ENCODE peak calls at places on chromosomes 4 and X, in six cellular contexts. W is CD8-positive, alpha-beta T cell; P is astrocyte; S is fibroblast of lung; D is tibial nerve; A is upper lobe of right lung. J is an unnamed sample.

GRCh38 chr4:103996059-103996458 is 276.3 kb upstream of the TACR3 start:
- DNase-seq in W (no peak), P (peak), S (peak), D (no peak), A (no peak), J (no peak)

GRCh38 chr4:60122820-60123219 is 1077.3 kb upstream of the ADGRL3 start:
- DNase-seq in W (no peak), P (no peak), S (peak), D (no peak), A (no peak), J (no peak)

GRCh38 chrX:100984818-100985217 is 15.3 kb downstream of the ARL13A start:
- DNase-seq in W (no peak), P (no peak), S (no peak), D (no peak), A (no peak), J (no peak)

GRCh38 chr4:118749347-118749988 is 64.3 kb downstream of the METTL14 start:
- DNase-seq in W (no peak), P (no peak), S (no peak), D (no peak), A (no peak), J (no peak)

GRCh38 chr4:114601304-114602052 is 2.9 kb downstream of the UGT8 start:
- DNase-seq in W (no peak), P (no peak), S (no peak), D (no peak), A (no peak), J (no peak)

GRCh38 chr4:26741491-26741871 is 119.2 kb upstream of the STIM2 start:
- DNase-seq in W (no peak), P (peak), S (peak), D (no peak), A (no peak), J (no peak)

GRCh38 chrX:37603938-37604409 is 32.5 kb downstream of the LANCL3 start:
- DNase-seq in W (no peak), P (no peak), S (peak), D (no peak), A (peak), J (no peak)

GRCh38 chr4:174828845-174829701 is at the start of gene GLRA3:
- DNase-seq in W (no peak), P (peak), S (peak), D (peak), A (peak), J (peak)

GRCh38 chr4:56570041-56570440 is 64.5 kb downstream of the ARL9 start:
- DNase-seq in W (no peak), P (peak), S (peak), D (no peak), A (no peak), J (no peak)

GRCh38 chr4:2785613-2786012 is 7.3 kb upstream of the SH3BP2 start:
- DNase-seq in W (no peak), P (no peak), S (no peak), D (no peak), A (no peak), J (peak)

GRCh38 chr4:137597751-137598493 is 65.6 kb upstream of the PCDH18 start:
- DNase-seq in W (no peak), P (peak), S (peak), D (no peak), A (no peak), J (no peak)

GRCh38 chr4:24888475-24888874 is 24.4 kb downstream of the CCDC149 start:
- DNase-seq in W (no peak), P (no peak), S (no peak), D (no peak), A (no peak), J (no peak)
- H3K4me3 ChIP-seq in W (no peak), P (no peak), S (no peak), D (no peak), A (no peak), J (no peak)

GRCh38 chrX:133921764-133922389 is 63.5 kb downstream of the GPC3 start:
- DNase-seq in W (no peak), P (no peak), S (no peak), D (peak), A (peak), J (no peak)

GRCh38 chrX:133923113-133923512 is 62.3 kb downstream of the GPC3 start:
- DNase-seq in W (no peak), P (no peak), S (no peak), D (no peak), A (no peak), J (no peak)

GRCh38 chrX:133923548-133923947 is 61.8 kb downstream of the GPC3 start:
- DNase-seq in W (no peak), P (no peak), S (no peak), D (no peak), A (no peak), J (no peak)

GRCh38 chrX:133921084-133921483 is 64.3 kb downstream of the GPC3 start:
- DNase-seq in W (no peak), P (no peak), S (no peak), D (no peak), A (no peak), J (no peak)

GRCh38 chrX:133922390-133922772 is 63.0 kb downstream of the GPC3 start:
- DNase-seq in W (no peak), P (no peak), S (no peak), D (no peak), A (no peak), J (no peak)
- H3K27ac ChIP-seq in W (no peak), P (no peak), S (no peak), D (no peak), A (no peak), J (no peak)

GRCh38 chrX:134236690-134237362 is at the start of gene CCDC160:
- DNase-seq in W (no peak), P (peak), S (peak), D (peak), A (peak), J (peak)
- H3K4me3 ChIP-seq in W (no peak), P (peak), S (peak), D (peak), A (peak), J (peak)

DNA sequence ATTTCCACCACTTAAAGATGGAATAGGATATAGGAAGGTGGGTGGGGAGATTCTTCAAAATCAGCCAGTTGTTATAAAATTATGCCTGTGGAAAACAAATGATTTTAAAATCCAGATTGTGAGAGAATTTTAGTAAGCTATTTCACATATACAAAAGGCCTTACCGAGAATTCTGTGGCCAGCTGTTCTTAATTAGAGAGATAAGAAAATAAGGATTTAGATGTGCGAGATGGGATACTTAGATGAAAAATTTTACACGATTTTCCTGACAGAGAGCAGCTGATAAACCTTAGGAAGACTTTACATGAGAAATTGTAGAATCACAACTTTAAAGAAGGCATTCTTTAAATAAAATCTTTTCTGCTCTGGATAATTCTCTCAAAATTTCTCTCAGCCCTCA is 94.5 kb upstream of the IQCM start:
- DNase-seq in W (no peak), P (no peak), S (no peak), D (no peak), A (no peak), J (no peak)
- H3K27ac ChIP-seq in W (no peak), P (no peak), S (no peak), D (no peak), A (no peak), J (no peak)

GRCh38 chrX:10157032-10157341 is 212 bp downstream of the CLCN4 start:
- DNase-seq in W (no peak), P (no peak), S (no peak), D (no peak), A (no peak), J (no peak)
- H3K4me3 ChIP-seq in W (no peak), P (peak), S (peak), D (peak), A (peak), J (peak)

J was measured in aorta.